ENCODE peak calls at places on chromosomes 2 and 18, in eight cellular contexts. P is uterus, Z is OCI-LY7, N is small intestine, W is lower lobe of right lung, K is DND-41, R is neural progenitor cell, A is right lobe of liver. B is an unnamed sample.

GRCh38 chr2:29219374-29219773 is 104.2 kb downstream of the CLIP4 start:
- DNase-seq in A (no peak), K (no peak), Z (no peak), W (no peak), P (no peak), R (no peak), N (no peak), B (no peak)

GRCh38 chr2:202317080-202317859 is 51.7 kb downstream of the NOP58 start:
- DNase-seq in Z (no peak), A (peak; percentile 56), R (no peak), K (no peak), W (no peak), P (peak; percentile 67), N (peak; percentile 58), B (no peak)

GRCh38 chr2:57076856-57077255 is 893.1 kb downstream of the CCDC85A start:
- DNase-seq in A (no peak), P (no peak), W (no peak), R (no peak), N (no peak), Z (no peak), K (no peak), B (no peak)

GRCh38 chr2:205802069-205802468 is 119.8 kb downstream of the NRP2 start:
- DNase-seq in Z (no peak), W (no peak), A (no peak), R (no peak), K (no peak), P (no peak), N (no peak), B (no peak)

GRCh38 chr18:74731097-74731496 is 133.4 kb downstream of the ZNF407 start:
- DNase-seq in A (no peak), K (no peak), P (no peak), R (no peak), Z (no peak), N (no peak), W (no peak), B (no peak)

GRCh38 chr18:35139517-35139916 is 98.3 kb downstream of the MAPRE2 start:
- DNase-seq in W (no peak), K (no peak), P (no peak), A (no peak), Z (no peak), R (no peak), N (no peak), B (no peak)

GRCh38 chr2:118842687-118843491 is 4.6 kb downstream of the EN1 start:
- DNase-seq in Z (no peak), K (no peak), R (peak; percentile 64), N (no peak), W (no peak), A (peak; percentile 38), P (no peak), B (no peak)

GRCh38 chr2:106560773-106561172 is 73.6 kb downstream of the CD8B2 start:
- DNase-seq in W (no peak), K (no peak), A (no peak), R (no peak), Z (no peak), N (no peak), P (no peak), B (no peak)

GRCh38 chr2:209772316-209772715 is 684 bp downstream of the UNC80 start:
- DNase-seq in R (no peak), A (no peak), P (no peak), K (no peak), N (no peak), Z (no peak), W (no peak), B (no peak)

GRCh38 chr2:98658816-98659486 is 50.6 kb downstream of the UNC50 start:
- DNase-seq in P (no peak), R (no peak), Z (no peak), K (no peak), A (no peak), W (no peak), N (peak; percentile 20), B (no peak)

GRCh38 chr2:111975053-111975552 is 76.7 kb downstream of the MERTK start:
- DNase-seq in P (no peak), Z (no peak), A (no peak), N (peak; percentile 96), R (no peak), W (no peak), K (no peak), B (no peak)

GRCh38 chr2:239392688-239393400 is 8.0 kb downstream of the HDAC4 start:
- DNase-seq in P (no peak), K (no peak), R (no peak), W (peak; percentile 41), A (peak; percentile 51), N (no peak), Z (no peak), B (no peak)

GRCh38 chr2:26614205-26615128 is 26.7 kb downstream of the CIB4 start:
- DNase-seq in P (no peak), K (no peak), N (no peak), W (peak; percentile 50), R (no peak), Z (no peak), A (no peak), B (no peak)

GRCh38 chr2:215713393-215713792 is 277.5 kb upstream of the FN1 start:
- DNase-seq in A (no peak), W (no peak), R (no peak), Z (no peak), P (no peak), N (peak; percentile 5), K (no peak), B (no peak)

GRCh38 chr18:35775887-35776286 is 194.3 kb downstream of the GALNT1 start:
- DNase-seq in P (no peak), N (no peak), W (no peak), R (peak; percentile 63), Z (no peak), K (peak; percentile 17), A (no peak), B (no peak)

GRCh38 chr2:26245810-26246209 is 1.1 kb downstream of the HADHB start:
- DNase-seq in N (peak; percentile 36), P (no peak), Z (peak; percentile 31), A (no peak), R (no peak), W (no peak), K (no peak), B (no peak)

GRCh38 chr18:50832754-50833153 is 12.9 kb upstream of the MRO start:
- DNase-seq in R (no peak), P (no peak), N (no peak), A (no peak), K (no peak), W (no peak), Z (peak; percentile 55), B (no peak)

GRCh38 chr2:26675651-26676255 is 16.8 kb upstream of the KCNK3 start:
- DNase-seq in R (no peak), W (no peak), A (peak; percentile 26), P (no peak), N (no peak), Z (no peak), K (no peak), B (no peak)

GRCh38 chr2:199646439-199646838 is 188.7 kb upstream of the SATB2 start:
- DNase-seq in K (no peak), P (no peak), A (no peak), R (no peak), N (no peak), W (no peak), Z (peak; percentile 12), B (no peak)

GRCh38 chr2:240925576-240926515 is 19.7 kb downstream of the CROCC2 start:
- DNase-seq in W (peak; percentile 44), Z (no peak), R (no peak), P (peak; percentile 7), A (peak; percentile 52), K (no peak), N (no peak), B (no peak)

GRCh38 chr2:240922982-240923537 is 16.9 kb downstream of the CROCC2 start:
- DNase-seq in P (peak; percentile 12), W (peak; percentile 42), Z (no peak), K (no peak), N (no peak), A (peak; percentile 46), R (no peak), B (no peak)

GRCh38 chr2:240927390-240927781 is 21.2 kb downstream of the CROCC2 start:
- DNase-seq in K (no peak), R (no peak), A (no peak), W (no peak), Z (no peak), N (no peak), P (no peak), B (no peak)

GRCh38 chr2:240926516-240927389 is 20.6 kb downstream of the CROCC2 start:
- DNase-seq in R (no peak), P (peak; percentile 11), A (no peak), N (peak; percentile 47), W (peak; percentile 46), Z (no peak), K (no peak), B (no peak)

GRCh38 chr2:240925191-240925575 is 19.0 kb downstream of the CROCC2 start:
- DNase-seq in A (peak; percentile 53), W (no peak), K (no peak), P (peak; percentile 9), R (no peak), Z (no peak), N (no peak), B (no peak)
- H3K4me3 ChIP-seq in A (no peak overlapping the region), W (no peak overlapping the region), K (no peak overlapping the region), P (no peak overlapping the region), R (no peak overlapping the region), Z (no peak overlapping the region), N (no peak overlapping the region), B (no peak overlapping the region)

GRCh38 chr2:85414761-85415498 is 3.6 kb upstream of the SH2D6 start:
- DNase-seq in Z (no peak), R (no peak), N (no peak), K (no peak), A (no peak), W (no peak), P (no peak), B (no peak)
- H3K27ac ChIP-seq in Z (no peak overlapping the region), R (no peak overlapping the region), N (no peak overlapping the region), K (peak overlapping the region; percentile 85), A (no peak overlapping the region), W (peak overlapping the region; percentile 2), P (peak overlapping the region; percentile 83), B (no peak overlapping the region)

GRCh38 chr2:233822101-233822771 is 32.1 kb downstream of the HJURP start:
- DNase-seq in Z (no peak), N (peak; percentile 82), K (no peak), A (peak; percentile 81), R (no peak), W (no peak), P (no peak), B (no peak)

GRCh38 chr2:233822781-233823730 is 31.3 kb downstream of the HJURP start:
- DNase-seq in A (peak; percentile 95), K (no peak), W (peak; percentile 43), N (peak; percentile 86), P (no peak), R (no peak), Z (no peak), B (no peak)

GRCh38 chr2:233821709-233822100 is 32.6 kb downstream of the HJURP start:
- DNase-seq in P (no peak), W (no peak), Z (no peak), N (no peak), A (no peak), R (no peak), K (no peak), B (no peak)

GRCh38 chr2:233824373-233824772 is 30.0 kb downstream of the HJURP start:
- DNase-seq in Z (no peak), P (no peak), R (peak; percentile 27), A (peak; percentile 27), W (no peak), N (no peak), K (no peak), B (no peak)

GRCh38 chr2:233823731-233824121 is 30.6 kb downstream of the HJURP start:
- DNase-seq in N (no peak), R (no peak), P (no peak), A (no peak), Z (no peak), K (no peak), W (peak; percentile 32), B (no peak)
- H3K4me1 ChIP-seq in N (no peaks in the 10 kb centered on the region), R (no peaks in the 10 kb centered on the region), P (no peaks in the 10 kb centered on the region), A (peaks cover 25% of the 10 kb centered on the region), Z (no peaks in the 10 kb centered on the region), K (no peaks in the 10 kb centered on the region), W (no peaks in the 10 kb centered on the region), B (no peaks in the 10 kb centered on the region)

GRCh38 chr18:59084286-59084779 is 55.4 kb upstream of the SEC11C start:
- DNase-seq in A (peak; percentile 62), K (peak; percentile 56), P (peak; percentile 58), R (peak; percentile 88), Z (peak; percentile 43), W (peak; percentile 71), N (peak; percentile 57), B (peak; percentile 59)
- H3K4me3 ChIP-seq in A (no peak overlapping the region), K (no peak overlapping the region), P (no peak overlapping the region), R (no peak overlapping the region), Z (no peak overlapping the region), W (no peak overlapping the region), N (no peak overlapping the region), B (no peak overlapping the region)